ENCODE peak calls at places on chromosomes 3 and 15, in seven cellular contexts. T, G, Z, W, J, A and K are unnamed samples.

GRCh38 chr15:98395974-98396627 is 252.2 kb upstream of the IGF1R start:
- DNase-seq in J (peak; percentile 52), G (no peak), Z (no peak), T (no peak), A (no peak), W (no peak), K (no peak)

GRCh38 chr3:16928386-16929132 is 43.8 kb downstream of the PLCL2 start:
- DNase-seq in J (no peak), Z (no peak), T (no peak), W (no peak), G (no peak), A (no peak), K (no peak)

GRCh38 chr15:43516801-43517353 is 531 bp upstream of the MAP1A start:
- DNase-seq in Z (no peak), A (peak; percentile 39), J (no peak), T (no peak), G (no peak), W (peak; percentile 72), K (peak; percentile 19)

GRCh38 chr3:138803006-138803653 is 31.6 kb downstream of the PIK3CB start:
- DNase-seq in G (no peak), T (no peak), A (no peak), W (no peak), Z (no peak), J (peak; percentile 15), K (no peak)

GRCh38 chr3:128559486-128560225 is 66.7 kb upstream of the GATA2 start:
- DNase-seq in T (no peak), A (peak; percentile 52), Z (no peak), G (no peak), J (no peak), W (no peak), K (no peak)

GRCh38 chr15:70018646-70019600 is 78.8 kb downstream of the TLE3 start:
- DNase-seq in J (no peak), Z (no peak), A (no peak), W (no peak), T (no peak), G (peak; percentile 83), K (no peak)

GRCh38 chr3:63343674-63344073 is 65.6 kb downstream of the SYNPR start:
- DNase-seq in T (peak; percentile 9), Z (peak; percentile 77), A (peak; percentile 82), W (peak; percentile 95), J (peak; percentile 39), G (peak; percentile 4), K (peak; percentile 70)

GRCh38 chr3:132730891-132731580 is 8.8 kb upstream of the NPHP3 start:
- DNase-seq in G (peak; percentile 39), A (peak; percentile 80), W (peak; percentile 72), J (peak; percentile 33), Z (no peak), T (no peak), K (peak; percentile 69)

GRCh38 chr3:32229565-32229964 is 8.9 kb upstream of the CMTM8 start:
- DNase-seq in A (no peak), G (no peak), Z (no peak), T (no peak), W (no peak), J (no peak), K (no peak)

GRCh38 chr3:83946554-83946953 is 1012.2 kb upstream of the CADM2 start:
- DNase-seq in Z (peak; percentile 38), A (peak; percentile 65), W (no peak), T (no peak), G (no peak), J (no peak), K (no peak)

GRCh38 chr15:33209575-33210519 is 15.3 kb upstream of the FMN1 start:
- DNase-seq in G (peak; percentile 28), A (no peak), T (no peak), J (no peak), Z (no peak), W (no peak), K (no peak)

GRCh38 chr3:38278841-38279240 is 3.3 kb upstream of the SLC22A14 start:
- DNase-seq in J (no peak), A (no peak), W (no peak), G (no peak), T (no peak), Z (no peak), K (no peak)

GRCh38 chr3:141242035-141242721 is 10.6 kb downstream of the PXYLP1 start:
- DNase-seq in A (no peak), T (no peak), W (peak; percentile 84), G (no peak), J (no peak), Z (no peak), K (no peak)

GRCh38 chr3:141240290-141241247 is 8.9 kb downstream of the PXYLP1 start:
- DNase-seq in Z (no peak), W (peak; percentile 80), J (no peak), T (no peak), G (no peak), A (no peak), K (no peak)

GRCh38 chr3:141241248-141242034 is 9.8 kb downstream of the PXYLP1 start:
- DNase-seq in A (no peak), G (no peak), Z (no peak), T (no peak), J (no peak), W (peak; percentile 69), K (no peak)

GRCh38 chr3:141237701-141238521 is 6.3 kb downstream of the PXYLP1 start:
- DNase-seq in W (no peak), Z (no peak), J (no peak), G (no peak), A (no peak), T (no peak), K (no peak)

DNA sequence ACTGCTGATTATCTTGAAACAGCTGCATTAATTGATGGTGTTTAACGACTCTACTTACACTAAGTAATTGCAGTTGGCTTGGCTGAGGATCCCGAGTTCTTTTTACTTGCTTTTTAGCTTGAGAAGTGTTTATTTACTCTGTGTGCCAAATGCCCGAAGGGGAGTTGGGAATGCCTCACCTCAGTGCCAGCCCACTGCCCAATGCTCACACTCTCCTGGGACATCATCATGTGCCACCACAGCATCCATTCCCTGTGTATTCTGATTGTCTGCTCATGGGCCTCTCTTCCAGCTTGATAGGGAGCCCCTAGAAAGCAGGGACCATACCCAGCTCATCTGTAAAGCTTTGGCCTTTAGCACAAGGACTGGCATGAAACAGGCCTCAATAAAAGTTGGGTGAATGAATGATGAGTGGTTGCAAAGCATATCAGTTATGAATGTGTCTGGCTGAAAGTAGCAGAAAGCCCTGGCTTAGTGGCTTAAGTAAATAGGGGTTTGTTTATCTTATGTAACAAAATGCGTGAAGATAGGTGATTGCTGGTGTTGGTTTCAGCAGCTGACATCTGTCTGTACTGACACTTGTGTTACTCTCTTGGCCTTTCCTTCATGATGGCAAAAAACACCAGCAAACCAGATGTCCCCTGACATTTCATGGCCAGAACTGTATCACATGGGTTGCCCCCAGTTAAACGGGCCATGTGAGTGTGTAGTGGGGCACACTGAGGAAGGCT is 8.1 kb downstream of the PXYLP1 start:
- DNase-seq in Z (no peak), T (no peak), J (no peak), G (no peak), W (no peak), A (no peak), K (no peak)
- H3K4me2 ChIP-seq in Z (no peak overlapping the region), T (no peak overlapping the region), J (no peak overlapping the region), G (no peak overlapping the region), W (peak overlapping the region; percentile 28), A (peak overlapping the region; percentile 64), K (no peak overlapping the region)

DNA sequence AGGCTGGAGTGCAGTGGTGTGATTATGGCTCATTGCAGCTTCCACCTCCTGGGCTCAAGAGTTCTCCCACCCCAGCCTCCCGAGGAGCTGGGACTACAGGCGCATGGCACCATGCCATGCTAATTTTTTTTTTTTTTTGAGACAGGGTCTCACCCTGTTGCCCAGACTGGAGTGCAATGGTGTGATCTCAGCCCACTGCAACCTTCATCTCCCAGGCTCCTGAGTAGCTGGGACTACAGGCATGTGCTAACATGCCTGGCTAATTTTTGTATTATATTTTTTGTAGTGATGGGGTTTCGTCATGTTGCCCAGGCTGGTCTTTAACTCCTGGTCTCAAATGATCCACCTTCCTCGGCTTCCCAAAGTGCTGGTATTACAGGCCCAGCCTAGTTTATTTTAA is 4.0 kb downstream of the TEX9 start:
- DNase-seq in T (no peak), A (no peak), G (peak; percentile 33), W (no peak), Z (no peak), J (no peak), K (no peak)
- H3K4me2 ChIP-seq in T (no peak overlapping the region), A (no peak overlapping the region), G (peak overlapping the region; percentile 73), W (no peak overlapping the region), Z (no peak overlapping the region), J (no peak overlapping the region), K (no peak overlapping the region)

GRCh38 chr3:179071161-179071568 is 444 bp downstream of the ZMAT3 start:
- DNase-seq in Z (no peak), W (peak; percentile 69), T (no peak), J (peak; percentile 13), A (peak; percentile 53), G (peak; percentile 59), K (peak; percentile 66)

GRCh38 chr3:179073816-179074215 is 2.2 kb upstream of the ZMAT3 start:
- DNase-seq in Z (no peak), A (no peak), T (no peak), J (no peak), W (no peak), G (no peak), K (no peak)

GRCh38 chr3:179076243-179077027 is 4.8 kb upstream of the ZMAT3 start:
- DNase-seq in W (no peak), A (no peak), G (no peak), T (no peak), Z (no peak), J (no peak), K (no peak)

GRCh38 chr3:179071569-179072397 is at the start of gene ZMAT3:
- DNase-seq in A (peak; percentile 91), G (peak; percentile 82), T (peak; percentile 81), J (peak; percentile 71), W (peak; percentile 92), Z (peak; percentile 86), K (peak; percentile 93)

DNA sequence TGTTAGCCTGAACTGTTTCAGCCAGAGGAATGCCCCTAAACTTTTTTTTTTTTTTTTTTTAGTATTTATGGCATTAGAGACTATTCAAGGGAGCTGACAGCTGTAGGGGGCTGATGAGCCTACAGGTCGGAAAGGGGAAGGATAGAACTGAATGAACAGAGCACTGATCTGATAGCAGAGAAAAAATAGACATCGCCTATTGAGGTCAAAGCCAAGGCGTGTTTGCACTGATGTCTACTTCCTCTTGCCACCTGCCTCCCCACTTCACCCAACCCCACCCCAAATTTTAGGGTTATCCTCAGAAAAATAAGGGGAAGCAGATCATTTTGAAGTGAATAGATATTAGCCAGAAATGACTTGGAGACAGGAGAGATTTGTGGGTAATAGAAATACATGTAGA is 3.0 kb upstream of the ZMAT3 start:
- DNase-seq in Z (no peak), T (peak; percentile 28), A (no peak), J (no peak), G (peak; percentile 27), W (no peak), K (no peak)
- H3K4me2 ChIP-seq in Z (no peak overlapping the region), T (no peak overlapping the region), A (no peak overlapping the region), J (no peak overlapping the region), G (peak overlapping the region; percentile 19), W (no peak overlapping the region), K (no peak overlapping the region)

GRCh38 chr3:112074006-112074405 is 12.2 kb upstream of the C3orf52 start:
- DNase-seq in A (no peak), J (no peak), W (peak; percentile 63), T (no peak), Z (no peak), G (no peak), K (no peak)

GRCh38 chr3:112074616-112075497 is 11.3 kb upstream of the C3orf52 start:
- DNase-seq in Z (peak; percentile 44), A (no peak), W (peak; percentile 89), T (no peak), J (peak; percentile 82), G (no peak), K (no peak)

GRCh38 chr3:112083239-112083638 is 3.0 kb upstream of the C3orf52 start:
- DNase-seq in T (no peak), W (no peak), G (no peak), J (no peak), Z (no peak), A (no peak), K (no peak)

GRCh38 chr3:112078125-112079083 is 7.8 kb upstream of the C3orf52 start:
- DNase-seq in W (no peak), Z (no peak), T (no peak), G (no peak), A (no peak), J (no peak), K (no peak)
- H3K4me2 ChIP-seq in W (no peak overlapping the region), Z (no peak overlapping the region), T (no peak overlapping the region), G (peak overlapping the region; percentile 26), A (no peak overlapping the region), J (no peak overlapping the region), K (no peak overlapping the region)